ENCODE peak calls at places on chromosomes 1 and 21, in six cellular contexts. One of them, this sample, is unnamed.

GRCh38 chr1:87586501-87586900 is 257.8 kb downstream of the LMO4 start:
- DNase-seq in foreskin fibroblast: no peak
- DNase-seq in cardiac muscle cell: no peak
- DNase-seq in AG04449: no peak
- DNase-seq in epithelial cell of esophagus: no peak
- DNase-seq in heart right ventricle: no peak
- DNase-seq in this sample: no peak

GRCh38 chr1:29821605-29822004 is 585.3 kb downstream of the PTPRU start:
- DNase-seq in foreskin fibroblast: no peak
- DNase-seq in cardiac muscle cell: no peak
- DNase-seq in AG04449: no peak
- DNase-seq in epithelial cell of esophagus: no peak
- DNase-seq in heart right ventricle: no peak
- DNase-seq in this sample: no peak

GRCh38 chr21:32463889-32464300 is 51.4 kb downstream of the EVA1C start:
- DNase-seq in foreskin fibroblast: peak
- DNase-seq in cardiac muscle cell: peak
- DNase-seq in AG04449: peak
- DNase-seq in epithelial cell of esophagus: peak
- DNase-seq in heart right ventricle: no peak
- DNase-seq in this sample: peak

GRCh38 chr1:181142096-181143043 is 53.9 kb downstream of the IER5 start:
- DNase-seq in foreskin fibroblast: peak
- DNase-seq in cardiac muscle cell: peak
- DNase-seq in AG04449: peak
- DNase-seq in epithelial cell of esophagus: peak
- DNase-seq in heart right ventricle: peak
- DNase-seq in this sample: peak

GRCh38 chr1:88079036-88079435 is 605.0 kb upstream of the PKN2 start:
- DNase-seq in foreskin fibroblast: no peak
- DNase-seq in cardiac muscle cell: peak
- DNase-seq in AG04449: no peak
- DNase-seq in epithelial cell of esophagus: peak
- DNase-seq in heart right ventricle: no peak
- DNase-seq in this sample: no peak

GRCh38 chr1:160116277-160117147 is 953 bp downstream of the ATP1A2 start:
- DNase-seq in foreskin fibroblast: no peak
- DNase-seq in cardiac muscle cell: peak
- DNase-seq in AG04449: no peak
- DNase-seq in epithelial cell of esophagus: peak
- DNase-seq in heart right ventricle: peak
- DNase-seq in this sample: peak

GRCh38 chr1:113269577-113269976 is 120.7 kb upstream of the MAGI3 start:
- DNase-seq in foreskin fibroblast: no peak
- DNase-seq in cardiac muscle cell: no peak
- DNase-seq in AG04449: no peak
- DNase-seq in epithelial cell of esophagus: no peak
- DNase-seq in heart right ventricle: no peak
- DNase-seq in this sample: no peak

GRCh38 chr1:10195570-10195969 is 14.8 kb upstream of the KIF1B start:
- DNase-seq in foreskin fibroblast: no peak
- DNase-seq in cardiac muscle cell: peak
- DNase-seq in AG04449: no peak
- DNase-seq in epithelial cell of esophagus: peak
- DNase-seq in heart right ventricle: no peak
- DNase-seq in this sample: peak

GRCh38 chr1:7418442-7419080 is 352.5 kb upstream of the VAMP3 start:
- DNase-seq in foreskin fibroblast: no peak
- DNase-seq in cardiac muscle cell: no peak
- DNase-seq in AG04449: no peak
- DNase-seq in epithelial cell of esophagus: no peak
- DNase-seq in heart right ventricle: peak
- DNase-seq in this sample: no peak

GRCh38 chr1:199273837-199274379 is 635.1 kb downstream of the PTPRC start:
- DNase-seq in foreskin fibroblast: peak
- DNase-seq in cardiac muscle cell: peak
- DNase-seq in AG04449: no peak
- DNase-seq in epithelial cell of esophagus: peak
- DNase-seq in heart right ventricle: no peak
- DNase-seq in this sample: peak

GRCh38 chr1:232380556-232380955 is 249.4 kb downstream of the SIPA1L2 start:
- DNase-seq in foreskin fibroblast: no peak
- DNase-seq in cardiac muscle cell: no peak
- DNase-seq in AG04449: no peak
- DNase-seq in epithelial cell of esophagus: no peak
- DNase-seq in heart right ventricle: no peak
- DNase-seq in this sample: no peak

GRCh38 chr1:29475256-29475800 is 239.0 kb downstream of the PTPRU start:
- DNase-seq in foreskin fibroblast: no peak
- DNase-seq in cardiac muscle cell: no peak
- DNase-seq in AG04449: no peak
- DNase-seq in epithelial cell of esophagus: no peak
- DNase-seq in heart right ventricle: no peak
- DNase-seq in this sample: no peak

GRCh38 chr21:37636152-37636860 is 269.7 kb downstream of the DYRK1A start:
- DNase-seq in foreskin fibroblast: peak
- DNase-seq in cardiac muscle cell: peak
- DNase-seq in AG04449: peak
- DNase-seq in epithelial cell of esophagus: peak
- DNase-seq in heart right ventricle: no peak
- DNase-seq in this sample: peak

GRCh38 chr1:236239186-236239585 is 42.6 kb downstream of the ERO1B start:
- DNase-seq in foreskin fibroblast: no peak
- DNase-seq in cardiac muscle cell: no peak
- DNase-seq in AG04449: no peak
- DNase-seq in epithelial cell of esophagus: no peak
- DNase-seq in heart right ventricle: no peak
- DNase-seq in this sample: no peak

GRCh38 chr1:109193653-109194590 is 19.8 kb upstream of the SARS1 start:
- DNase-seq in foreskin fibroblast: no peak
- DNase-seq in cardiac muscle cell: peak
- DNase-seq in AG04449: no peak
- DNase-seq in epithelial cell of esophagus: peak
- DNase-seq in heart right ventricle: no peak
- DNase-seq in this sample: no peak

DNA sequence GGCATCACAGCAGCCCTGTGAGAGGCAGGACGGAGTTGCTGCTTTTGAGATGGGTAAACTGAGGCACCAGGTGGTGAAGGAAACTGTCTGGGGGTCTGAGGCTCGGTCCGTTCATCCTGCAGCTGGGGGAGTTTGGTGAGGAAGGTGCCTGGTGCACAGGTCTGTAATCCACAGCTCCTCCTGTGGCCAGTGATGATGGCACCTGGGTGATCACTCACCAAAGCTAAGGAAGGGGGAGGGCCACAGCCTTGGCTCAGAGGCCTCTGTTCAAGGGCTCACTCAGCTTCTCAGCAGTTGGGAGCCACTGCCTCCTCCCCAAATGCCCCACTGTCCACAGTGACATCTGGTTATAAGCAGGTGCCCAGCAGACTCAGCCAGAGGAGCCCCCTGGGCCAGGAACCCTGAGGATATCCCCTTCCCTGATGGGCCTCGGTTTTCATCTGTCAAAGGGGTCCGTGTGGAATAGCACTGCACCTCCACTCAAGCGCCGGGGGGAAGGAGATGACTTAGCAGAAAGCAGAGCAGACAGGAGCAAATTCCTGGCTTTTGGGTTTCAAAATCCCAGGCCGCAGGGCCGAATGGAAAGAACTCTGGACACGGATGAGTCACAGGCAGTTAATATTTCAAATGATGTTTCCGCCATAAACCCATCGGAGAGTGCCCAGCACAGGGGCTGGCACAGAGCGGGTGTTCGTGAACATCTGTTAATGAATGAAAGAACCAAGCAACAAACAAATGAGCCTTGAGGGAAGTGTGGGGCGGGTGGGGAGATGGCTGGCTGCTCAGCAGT is 82.8 kb downstream of the DMRTB1 start:
- DNase-seq in foreskin fibroblast: peak
- DNase-seq in cardiac muscle cell: peak
- DNase-seq in AG04449: peak
- DNase-seq in epithelial cell of esophagus: peak
- DNase-seq in heart right ventricle: no peak
- DNase-seq in this sample: no peak
- TF ChIP-seq CTCF in foreskin fibroblast: peak
- TF ChIP-seq CTCF in cardiac muscle cell: peak
- TF ChIP-seq CTCF in AG04449: peak
- TF ChIP-seq CTCF in epithelial cell of esophagus: no peak
- TF ChIP-seq CTCF in heart right ventricle: peak
- TF ChIP-seq CTCF in this sample: peak

GRCh38 chr1:229342305-229342901 is 444 bp downstream of the CCSAP start:
- DNase-seq in foreskin fibroblast: peak
- DNase-seq in cardiac muscle cell: peak
- DNase-seq in AG04449: no peak
- DNase-seq in epithelial cell of esophagus: peak
- DNase-seq in heart right ventricle: peak
- DNase-seq in this sample: peak
- H3K4me3 ChIP-seq in foreskin fibroblast: peak
- H3K4me3 ChIP-seq in cardiac muscle cell: peak
- H3K4me3 ChIP-seq in AG04449: peak
- H3K4me3 ChIP-seq in epithelial cell of esophagus: peak
- H3K4me3 ChIP-seq in heart right ventricle: peak
- H3K4me3 ChIP-seq in this sample: peak

GRCh38 chr1:11982010-11982392 is 1.8 kb downstream of the MFN2 start:
- DNase-seq in foreskin fibroblast: peak
- DNase-seq in cardiac muscle cell: no peak
- DNase-seq in AG04449: no peak
- DNase-seq in epithelial cell of esophagus: no peak
- DNase-seq in heart right ventricle: no peak
- DNase-seq in this sample: no peak
- TF ChIP-seq CTCF in foreskin fibroblast: no peak
- TF ChIP-seq CTCF in cardiac muscle cell: no peak
- TF ChIP-seq CTCF in AG04449: peak
- TF ChIP-seq CTCF in epithelial cell of esophagus: no peak
- TF ChIP-seq CTCF in heart right ventricle: peak
- TF ChIP-seq CTCF in this sample: peak

DNA sequence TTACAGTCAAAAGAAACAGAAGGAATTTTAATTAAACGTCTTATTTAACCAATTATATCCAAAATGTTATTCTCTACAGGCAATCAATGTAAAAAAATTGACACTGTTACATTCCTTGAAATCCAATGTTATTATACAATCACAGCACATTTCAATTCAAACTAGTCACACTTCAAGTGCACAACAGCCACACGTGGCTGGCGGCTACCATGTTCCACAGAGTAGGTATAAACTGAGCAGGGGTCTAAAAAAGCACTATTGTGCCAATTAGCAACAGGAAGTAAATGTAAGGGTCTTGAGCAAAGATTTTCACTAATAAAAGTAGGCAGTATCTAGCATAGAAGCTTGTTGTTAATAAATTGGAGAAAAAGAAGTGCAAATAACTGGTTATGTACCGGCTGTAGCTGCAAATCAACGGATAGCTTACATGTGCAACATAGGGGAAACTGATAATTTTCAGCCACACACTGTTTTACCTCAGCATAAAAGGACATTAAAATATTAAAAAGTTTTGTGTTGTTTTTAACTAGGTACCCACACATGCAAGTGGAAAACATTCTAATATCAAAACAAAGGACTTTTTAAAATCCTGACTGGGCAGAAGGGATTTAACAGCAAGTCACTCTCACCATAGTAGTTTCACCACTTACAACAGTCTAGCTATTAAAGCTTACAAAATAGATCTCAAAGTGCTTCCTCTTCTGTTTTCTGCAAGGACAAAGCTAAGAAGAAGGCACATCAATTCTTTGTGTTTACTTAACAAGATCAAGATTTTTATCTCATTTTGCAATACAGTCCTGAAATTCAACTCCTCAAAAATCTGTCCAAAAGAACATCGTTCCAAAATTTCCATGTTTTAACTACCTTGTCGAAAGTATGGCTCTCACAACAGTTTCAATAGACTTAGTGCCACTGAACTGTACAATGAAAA is 2.5 kb downstream of the CSDE1 start:
- DNase-seq in foreskin fibroblast: no peak
- DNase-seq in cardiac muscle cell: no peak
- DNase-seq in AG04449: no peak
- DNase-seq in epithelial cell of esophagus: peak
- DNase-seq in heart right ventricle: no peak
- DNase-seq in this sample: no peak
- H3K4me3 ChIP-seq in foreskin fibroblast: peak
- H3K4me3 ChIP-seq in cardiac muscle cell: no peak
- H3K4me3 ChIP-seq in AG04449: peak
- H3K4me3 ChIP-seq in epithelial cell of esophagus: peak
- H3K4me3 ChIP-seq in heart right ventricle: peak
- H3K4me3 ChIP-seq in this sample: peak

GRCh38 chr21:15896501-15896900 is 166.7 kb downstream of the USP25 start:
- DNase-seq in foreskin fibroblast: no peak
- DNase-seq in cardiac muscle cell: no peak
- DNase-seq in AG04449: no peak
- DNase-seq in epithelial cell of esophagus: no peak
- DNase-seq in heart right ventricle: no peak
- DNase-seq in this sample: no peak

GRCh38 chr21:15895142-15896106 is 165.6 kb downstream of the USP25 start:
- DNase-seq in foreskin fibroblast: no peak
- DNase-seq in cardiac muscle cell: peak
- DNase-seq in AG04449: no peak
- DNase-seq in epithelial cell of esophagus: no peak
- DNase-seq in heart right ventricle: no peak
- DNase-seq in this sample: no peak

GRCh38 chr21:15893902-15894301 is 164.1 kb downstream of the USP25 start:
- DNase-seq in foreskin fibroblast: no peak
- DNase-seq in cardiac muscle cell: no peak
- DNase-seq in AG04449: no peak
- DNase-seq in epithelial cell of esophagus: no peak
- DNase-seq in heart right ventricle: no peak
- DNase-seq in this sample: no peak

GRCh38 chr21:15894596-15894995 is 164.8 kb downstream of the USP25 start:
- DNase-seq in foreskin fibroblast: no peak
- DNase-seq in cardiac muscle cell: peak
- DNase-seq in AG04449: no peak
- DNase-seq in epithelial cell of esophagus: no peak
- DNase-seq in heart right ventricle: no peak
- DNase-seq in this sample: no peak
- TF ChIP-seq CTCF in foreskin fibroblast: peak
- TF ChIP-seq CTCF in cardiac muscle cell: peak
- TF ChIP-seq CTCF in AG04449: peak
- TF ChIP-seq CTCF in epithelial cell of esophagus: no peak
- TF ChIP-seq CTCF in heart right ventricle: peak
- TF ChIP-seq CTCF in this sample: peak